ENCODE peak calls at places on chromosomes 2 and 18, in six cellular contexts. X is ovary, R is choroid plexus epithelial cell, A is pancreas, N is fibroblast of lung, Q is psoas muscle. P is an unnamed sample.

GRCh38 chr2:128386066-128386465 is 67.4 kb upstream of the HS6ST1 start:
- DNase-seq in R (no peak), Q (peak), A (no peak), N (no peak), X (no peak), P (no peak)

GRCh38 chr2:152134488-152135280 is 35.8 kb upstream of the CACNB4 start:
- DNase-seq in A (no peak), R (peak), X (no peak), N (peak), Q (no peak), P (no peak)

GRCh38 chr2:135980450-135981080 is 4.9 kb downstream of the DARS1 start:
- DNase-seq in X (no peak), Q (no peak), R (no peak), N (no peak), A (no peak), P (no peak)

GRCh38 chr2:50066858-50067257 is 912.5 kb upstream of the FSHR start:
- DNase-seq in N (no peak), Q (no peak), A (no peak), X (no peak), R (no peak), P (no peak)

GRCh38 chr18:78692105-78692504 is 287.5 kb upstream of the SALL3 start:
- DNase-seq in R (no peak), A (no peak), N (no peak), Q (no peak), X (no peak), P (no peak)

GRCh38 chr2:31446848-31447247 is 32.3 kb upstream of the XDH start:
- DNase-seq in X (no peak), N (peak), R (no peak), A (no peak), Q (no peak), P (no peak)

GRCh38 chr2:96617012-96617411 is 21.1 kb downstream of the KANSL3 start:
- DNase-seq in X (no peak), R (no peak), N (no peak), A (no peak), Q (no peak), P (no peak)

GRCh38 chr2:47076586-47077441 is 78.3 kb downstream of the STPG4 start:
- DNase-seq in Q (no peak), R (peak), X (no peak), A (peak), N (peak), P (no peak)

GRCh38 chr2:153287109-153287801 is 191.3 kb downstream of the RPRM start:
- DNase-seq in X (no peak), A (no peak), Q (no peak), N (no peak), R (no peak), P (no peak)

GRCh38 chr18:79608535-79608934 is 71.1 kb upstream of the CTDP1 start:
- DNase-seq in A (no peak), R (no peak), N (no peak), X (peak), Q (peak), P (peak)

GRCh38 chr2:196961889-196962288 is 35.4 kb upstream of the PGAP1 start:
- DNase-seq in Q (no peak), N (no peak), X (no peak), R (no peak), A (no peak), P (no peak)

GRCh38 chr2:75787532-75788132 is 76.9 kb upstream of the GCFC2 start:
- DNase-seq in X (no peak), N (peak), R (peak), A (no peak), Q (no peak), P (no peak)

GRCh38 chr2:158060862-158061435 is 40.7 kb upstream of the UPP2 start:
- DNase-seq in X (no peak), A (no peak), Q (no peak), N (peak), R (peak), P (no peak)

GRCh38 chr2:48504647-48505327 is 25.2 kb upstream of the STON1 start:
- DNase-seq in N (peak), R (peak), Q (no peak), A (no peak), X (no peak), P (no peak)

GRCh38 chr2:65267008-65267407 is 39.4 kb downstream of the ACTR2 start:
- DNase-seq in R (no peak), N (no peak), Q (no peak), A (no peak), X (no peak), P (no peak)

GRCh38 chr2:147170932-147171331 is 673.9 kb upstream of the ACVR2A start:
- DNase-seq in Q (no peak), R (no peak), N (no peak), X (no peak), A (no peak), P (no peak)

GRCh38 chr18:9750606-9751304 is 42.7 kb downstream of the RAB31 start:
- DNase-seq in N (no peak), R (peak), X (no peak), A (no peak), Q (no peak), P (no peak)

GRCh38 chr2:17539993-17540812 is at the start of gene VSNL1:
- DNase-seq in R (peak), N (peak), X (peak), Q (peak), A (peak), P (peak)

GRCh38 chr18:22710628-22711380 is 222.3 kb upstream of the RBBP8 start:
- DNase-seq in R (peak), Q (no peak), X (peak), A (peak), N (peak), P (no peak)

GRCh38 chr2:154720642-154721041 is 22.1 kb downstream of the KCNJ3 start:
- DNase-seq in A (no peak), N (peak), R (peak), X (no peak), Q (no peak), P (no peak)

GRCh38 chr2:159410276-159410675 is 123.8 kb upstream of the WDSUB1 start:
- DNase-seq in X (no peak), R (no peak), Q (no peak), A (no peak), N (no peak), P (no peak)
- H3K4me3 ChIP-seq in X (no peak), R (no peak), Q (no peak), A (no peak), N (no peak), P (no peak)

GRCh38 chr2:58448065-58448507 is 207.0 kb upstream of the FANCL start:
- DNase-seq in N (peak), Q (no peak), X (peak), R (peak), A (no peak), P (peak)
- TF ChIP-seq CTCF in N (peak), Q (peak), X (no peak), R (peak), A (no peak), P (peak)

DNA sequence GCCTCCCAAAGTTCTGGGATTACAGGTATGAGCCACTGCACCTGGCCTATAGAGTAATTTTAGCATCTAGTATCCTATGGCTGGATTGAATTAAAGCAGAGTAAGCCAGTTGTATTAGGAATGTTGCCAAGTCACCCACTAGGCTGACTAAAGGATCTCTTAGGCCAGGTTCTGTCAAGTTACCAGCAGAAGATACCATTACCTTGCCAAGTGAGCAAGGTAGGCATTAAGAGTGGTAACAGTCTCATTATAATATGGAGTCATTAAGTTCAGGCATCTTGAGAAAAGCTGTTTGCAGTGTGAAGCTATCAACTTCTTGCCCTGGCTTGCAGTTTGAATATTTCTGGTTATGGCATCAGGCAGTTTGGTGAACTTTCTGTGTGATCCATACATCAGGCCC is 37.0 kb upstream of the MTCL1 start:
- DNase-seq in A (no peak), Q (no peak), N (no peak), X (no peak), R (no peak), P (no peak)
- H3K4me3 ChIP-seq in A (no peak), Q (no peak), N (no peak), X (no peak), R (no peak), P (no peak)

DNA sequence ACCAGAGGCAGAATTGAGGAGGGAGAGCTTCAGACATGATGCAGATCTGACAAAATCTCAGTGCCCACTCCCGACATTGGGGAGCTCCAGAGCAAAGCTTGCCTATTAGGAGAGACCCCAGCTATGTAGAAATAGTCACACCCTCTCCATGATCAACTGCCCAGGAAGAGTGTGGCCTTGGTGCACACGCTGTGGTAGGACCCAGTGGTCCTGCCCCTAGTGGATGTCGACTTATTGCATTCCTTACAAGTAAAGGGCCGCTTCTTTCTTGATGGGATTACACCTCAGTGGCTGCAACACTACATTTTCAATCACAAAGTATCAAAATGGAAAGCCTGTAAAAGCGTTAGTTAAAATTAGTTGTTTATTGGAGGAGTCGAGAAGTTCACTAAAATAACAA is 64.2 kb downstream of the VRK2 start:
- DNase-seq in X (no peak), A (no peak), N (no peak), R (no peak), Q (no peak), P (no peak)
- TF ChIP-seq CTCF in X (no peak), A (no peak), N (no peak), R (no peak), Q (no peak), P (no peak)

GRCh38 chr2:9666306-9666705 is 35.5 kb upstream of the YWHAQ start:
- DNase-seq in N (peak), A (no peak), Q (no peak), X (no peak), R (peak), P (no peak)
- H3K4me3 ChIP-seq in N (no peak), A (no peak), Q (no peak), X (no peak), R (no peak), P (no peak)

DNA sequence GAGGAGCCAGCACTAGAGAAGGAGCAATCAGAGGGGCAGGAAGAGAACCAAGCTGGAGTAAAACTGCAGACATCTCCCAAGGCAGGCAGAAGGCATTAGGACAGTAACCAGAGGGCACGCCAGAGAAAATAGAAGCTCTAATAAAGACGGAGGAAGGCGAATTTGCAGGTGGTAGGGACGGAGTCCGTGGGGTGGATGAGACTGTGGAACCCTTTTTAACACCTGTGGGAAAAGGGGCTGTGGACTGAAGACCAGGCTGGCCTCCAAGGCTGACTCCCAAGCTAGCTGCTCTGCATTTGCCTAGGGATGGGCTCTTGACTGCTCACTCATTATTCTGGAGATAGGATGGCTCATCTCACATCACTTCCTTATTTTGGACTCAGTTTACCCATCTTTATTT is 49.5 kb downstream of the SLC4A1AP start:
- DNase-seq in Q (no peak), X (no peak), A (no peak), R (no peak), N (no peak), P (no peak)
- TF ChIP-seq CTCF in Q (no peak), X (no peak), A (no peak), R (no peak), N (no peak), P (no peak)

GRCh38 chr2:78431241-78431640 is 594.3 kb upstream of the REG3G start:
- DNase-seq in Q (no peak), R (no peak), A (no peak), N (no peak), X (no peak), P (no peak)
- H3K4me3 ChIP-seq in Q (no peak), R (no peak), A (no peak), N (no peak), X (no peak), P (no peak)

P was measured in dorsolateral prefrontal cortex.